ENCODE peak calls at places on chromosomes 12 and 14, in six cellular contexts. D, P, E, O, Y and M are unnamed samples.

GRCh38 chr14:36856095-36856878 is 194.6 kb downstream of the PAX9 start:
- DNase-seq in D (peak), P (peak), E (no peak), O (no peak), Y (no peak), M (no peak)

GRCh38 chr12:76787689-76788088 is 23.8 kb downstream of the ZDHHC17 start:
- DNase-seq in D (no peak), P (no peak), E (no peak), O (no peak), Y (no peak), M (no peak)

GRCh38 chr12:92927436-92928116 is 1.5 kb downstream of the EEA1 start:
- DNase-seq in D (no peak), P (no peak), E (peak), O (no peak), Y (peak), M (no peak)

GRCh38 chr14:99273724-99274345 is 1.8 kb upstream of the BCL11B start:
- DNase-seq in D (peak), P (no peak), E (no peak), O (no peak), Y (peak), M (no peak)

GRCh38 chr12:106871477-106871876 is 84.2 kb upstream of the TMEM263 start:
- DNase-seq in D (no peak), P (no peak), E (peak), O (no peak), Y (peak), M (no peak)

GRCh38 chr14:95286649-95287048 is 33.1 kb downstream of the CLMN start:
- DNase-seq in D (peak), P (no peak), E (no peak), O (no peak), Y (no peak), M (no peak)

GRCh38 chr14:20428010-20428365 is 8.0 kb downstream of the KLHL33 start:
- DNase-seq in D (no peak), P (no peak), E (no peak), O (no peak), Y (no peak), M (no peak)

GRCh38 chr12:19482551-19483109 is 43.3 kb downstream of the AEBP2 start:
- DNase-seq in D (no peak), P (no peak), E (no peak), O (no peak), Y (peak), M (peak)

GRCh38 chr12:11711675-11712327 is 62.3 kb downstream of the ETV6 start:
- DNase-seq in D (no peak), P (no peak), E (peak), O (no peak), Y (no peak), M (no peak)

GRCh38 chr12:57149309-57149900 is 2.0 kb upstream of the LRP1-AS start:
- DNase-seq in D (peak), P (no peak), E (peak), O (no peak), Y (no peak), M (no peak)

GRCh38 chr14:85576848-85577541 is 47.1 kb downstream of the FLRT2 start:
- DNase-seq in D (no peak), P (no peak), E (no peak), O (no peak), Y (no peak), M (no peak)

GRCh38 chr14:61570188-61570960 is 124.9 kb upstream of the HIF1A start:
- DNase-seq in D (no peak), P (no peak), E (peak), O (no peak), Y (no peak), M (no peak)

GRCh38 chr12:27573972-27574371 is 50.0 kb downstream of the PPFIBP1 start:
- DNase-seq in D (no peak), P (no peak), E (peak), O (no peak), Y (no peak), M (no peak)

GRCh38 chr12:124440841-124441381 is 126.5 kb downstream of the NCOR2 start:
- DNase-seq in D (no peak), P (no peak), E (no peak), O (no peak), Y (no peak), M (no peak)

GRCh38 chr14:67883717-67884116 is 64.1 kb downstream of the RAD51B start:
- DNase-seq in D (no peak), P (no peak), E (peak), O (no peak), Y (peak), M (no peak)

GRCh38 chr14:36021030-36021422 is 155.5 kb downstream of the PTCSC3 start:
- DNase-seq in D (no peak), P (no peak), E (no peak), O (no peak), Y (no peak), M (no peak)

GRCh38 chr14:32681598-32681997 is 257.1 kb upstream of the NPAS3 start:
- DNase-seq in D (no peak), P (no peak), E (no peak), O (no peak), Y (no peak), M (no peak)

GRCh38 chr14:68638817-68639517 is 153.9 kb downstream of the ZFP36L1 start:
- DNase-seq in D (no peak), P (no peak), E (no peak), O (no peak), Y (no peak), M (no peak)

GRCh38 chr14:90599748-90600507 is 203.1 kb downstream of the CALM1 start:
- DNase-seq in D (no peak), P (no peak), E (peak), O (no peak), Y (no peak), M (no peak)

GRCh38 chr12:107634530-107634929 is 51.1 kb upstream of the PWP1 start:
- DNase-seq in D (no peak), P (no peak), E (no peak), O (no peak), Y (no peak), M (no peak)

GRCh38 chr12:132428872-132429121 is 61.2 kb upstream of the FBRSL1 start:
- DNase-seq in D (no peak), P (no peak), E (no peak), O (no peak), Y (no peak), M (no peak)

GRCh38 chr12:126286203-126286602 is 1221.0 kb downstream of the AACS start:
- DNase-seq in D (no peak), P (peak), E (no peak), O (no peak), Y (no peak), M (no peak)

GRCh38 chr14:89025581-89026236 is 201.3 kb downstream of the TTC8 start:
- DNase-seq in D (no peak), P (no peak), E (peak), O (no peak), Y (no peak), M (no peak)

GRCh38 chr12:66275040-66275439 is 27.3 kb upstream of the HELB start:
- DNase-seq in D (no peak), P (no peak), E (no peak), O (no peak), Y (no peak), M (no peak)

GRCh38 chr12:132174015-132174660 is 29.9 kb downstream of the NOC4L start:
- DNase-seq in D (no peak), P (no peak), E (no peak), O (no peak), Y (no peak), M (peak)

GRCh38 chr14:75081835-75082234 is 12.4 kb downstream of the ZC2HC1C start:
- DNase-seq in D (no peak), P (no peak), E (no peak), O (no peak), Y (no peak), M (no peak)

GRCh38 chr12:112328411-112329124 is 53.7 kb downstream of the HECTD4 start:
- DNase-seq in D (no peak), P (no peak), E (peak), O (no peak), Y (no peak), M (no peak)

GRCh38 chr14:30177776-30178175 is 250.1 kb upstream of the PRKD1 start:
- DNase-seq in D (no peak), P (no peak), E (peak), O (no peak), Y (no peak), M (no peak)

GRCh38 chr12:19483727-19484126 is 44.4 kb downstream of the AEBP2 start:
- DNase-seq in D (no peak), P (no peak), E (peak), O (no peak), Y (peak), M (no peak)

GRCh38 chr12:119859241-119859640 is 17.9 kb downstream of the CIT start:
- DNase-seq in D (no peak), P (no peak), E (no peak), O (no peak), Y (no peak), M (no peak)

GRCh38 chr14:91261115-91261514 is 16.6 kb upstream of the GPR68 start:
- DNase-seq in D (no peak), P (no peak), E (no peak), O (no peak), Y (no peak), M (peak)

GRCh38 chr14:32134448-32135070 is 57.5 kb downstream of the ARHGAP5 start:
- DNase-seq in D (no peak), P (no peak), E (peak), O (no peak), Y (peak), M (no peak)